ENCODE peak calls at places on chromosomes 5 and 9, in six cellular contexts. E is HepG2, S is GM12878, P is K562, V is SK-N-SH, Z is H1. R is an unnamed sample.

GRCh38 chr9:112819635-112820496 is 69.3 kb downstream of the SNX30 start:
- DNase-seq in S (peak; percentile 26), P (peak; percentile 57), E (peak; percentile 67), Z (no peak), V (peak; percentile 58), R (peak; percentile 47)

GRCh38 chr9:99000480-99001395 is 57.0 kb downstream of the COL15A1 start:
- DNase-seq in E (peak; percentile 17), P (peak; percentile 56), S (peak; percentile 23), V (peak; percentile 49), Z (no peak), R (peak; percentile 70)

GRCh38 chr9:123925820-123926219 is 4.1 kb downstream of the DENND1A start:
- DNase-seq in S (no peak), V (no peak), Z (no peak), P (no peak), E (peak; percentile 20), R (no peak)

GRCh38 chr5:152990771-152991170 is 499.7 kb upstream of the GRIA1 start:
- DNase-seq in Z (no peak), P (no peak), E (no peak), V (no peak), S (no peak), R (no peak)

GRCh38 chr9:121650220-121651013 is 1.0 kb upstream of the DAB2IP start:
- DNase-seq in E (peak; percentile 42), P (peak; percentile 28), S (no peak), Z (peak; percentile 93), V (peak; percentile 91), R (peak; percentile 62)

GRCh38 chr9:120663380-120663779 is 50.9 kb downstream of the MEGF9 start:
- DNase-seq in Z (no peak), P (no peak), S (no peak), E (no peak), V (no peak), R (no peak)

GRCh38 chr9:88952976-88953375 is 38.3 kb upstream of the S1PR3 start:
- DNase-seq in E (no peak), Z (peak; percentile 34), V (no peak), S (no peak), P (no peak), R (no peak)

GRCh38 chr5:95861858-95862561 is 39.5 kb upstream of the GLRX start:
- DNase-seq in S (no peak), E (no peak), Z (no peak), P (no peak), V (no peak), R (no peak)

GRCh38 chr9:3825724-3826123 is 299.9 kb upstream of the RFX3 start:
- DNase-seq in P (no peak), S (no peak), E (no peak), Z (no peak), V (peak; percentile 22), R (no peak)

GRCh38 chr5:158910782-158911692 is 188.7 kb downstream of the EBF1 start:
- DNase-seq in P (no peak), Z (no peak), E (no peak), V (no peak), S (no peak), R (peak; percentile 6)

GRCh38 chr5:173789031-173789920 is 98.9 kb upstream of the CPEB4 start:
- DNase-seq in E (peak; percentile 79), Z (no peak), P (no peak), V (no peak), S (no peak), R (no peak)

GRCh38 chr9:135137398-135137832 is 49.9 kb downstream of the OLFM1 start:
- DNase-seq in Z (no peak), S (no peak), V (peak; percentile 58), E (no peak), P (peak; percentile 20), R (no peak)

GRCh38 chr5:90645024-90645610 is 86.5 kb downstream of the ADGRV1 start:
- DNase-seq in V (no peak), S (no peak), E (peak; percentile 37), P (peak; percentile 82), Z (no peak), R (no peak)

GRCh38 chr5:173103411-173103810 is 40.9 kb upstream of the BNIP1 start:
- DNase-seq in V (no peak), P (no peak), E (no peak), S (no peak), Z (no peak), R (no peak)

GRCh38 chr9:91239367-91240111 is 122.2 kb downstream of the AUH start:
- DNase-seq in S (no peak), Z (no peak), P (no peak), V (no peak), E (peak; percentile 15), R (no peak)

GRCh38 chr9:36566813-36567217 is 5.9 kb upstream of the MELK start:
- DNase-seq in P (no peak), Z (no peak), E (no peak), V (no peak), S (no peak), R (peak; percentile 52)

GRCh38 chr5:173281910-173282309 is 46.3 kb downstream of the STC2 start:
- DNase-seq in E (no peak), P (peak; percentile 39), V (peak; percentile 46), S (no peak), Z (no peak), R (peak; percentile 54)

GRCh38 chr5:170681013-170681433 is 102.5 kb upstream of the GABRP start:
- DNase-seq in S (no peak), P (peak; percentile 24), E (no peak), V (peak; percentile 57), Z (peak; percentile 88), R (peak; percentile 6)

GRCh38 chr5:6411141-6411540 is 32.8 kb upstream of the MED10 start:
- DNase-seq in S (no peak), Z (no peak), P (peak; percentile 35), V (no peak), E (no peak), R (no peak)

GRCh38 chr5:103362211-103362610 is 103.6 kb downstream of the MACIR start:
- DNase-seq in E (no peak), V (no peak), P (no peak), Z (no peak), S (no peak), R (no peak)

GRCh38 chr9:35656841-35657326 is 935 bp downstream of the RMRP start:
- DNase-seq in V (no peak), P (peak; percentile 11), E (no peak), Z (no peak), S (no peak), R (no peak)

GRCh38 chr9:86682240-86682639 is 265.1 kb downstream of the GAS1 start:
- DNase-seq in V (no peak), P (no peak), S (no peak), Z (no peak), E (no peak), R (no peak)

GRCh38 chr5:149452007-149452664 is 73.0 kb upstream of the IL17B start:
- DNase-seq in Z (no peak), S (no peak), P (peak; percentile 85), V (peak; percentile 37), E (peak; percentile 98), R (no peak)

GRCh38 chr5:31453522-31453921 is 78.4 kb downstream of the DROSHA start:
- DNase-seq in Z (no peak), E (no peak), S (no peak), P (no peak), V (no peak), R (no peak)

GRCh38 chr5:39891376-39891775 is 466.6 kb upstream of the DAB2 start:
- DNase-seq in V (no peak), S (no peak), Z (no peak), E (no peak), P (no peak), R (no peak)

GRCh38 chr5:14209222-14209822 is 66.2 kb downstream of the TRIO start:
- DNase-seq in Z (no peak), S (no peak), V (no peak), E (no peak), P (no peak), R (no peak)

GRCh38 chr5:14211818-14212799 is 69.0 kb downstream of the TRIO start:
- DNase-seq in S (peak; percentile 83), V (no peak), Z (no peak), E (no peak), P (no peak), R (no peak)

GRCh38 chr5:14209836-14210235 is 66.7 kb downstream of the TRIO start:
- DNase-seq in S (no peak), E (no peak), P (no peak), V (no peak), Z (no peak), R (no peak)

GRCh38 chr5:14212838-14213237 is 69.7 kb downstream of the TRIO start:
- DNase-seq in P (no peak), S (peak; percentile 83), Z (no peak), E (peak; percentile 83), V (no peak), R (peak; percentile 43)

GRCh38 chr5:14210729-14211128 is 67.6 kb downstream of the TRIO start:
- DNase-seq in P (no peak), V (no peak), S (no peak), E (no peak), Z (no peak), R (no peak)
- H3K4me2 ChIP-seq in P (no peak overlapping the region), V (no peak overlapping the region), S (peak overlapping the region; percentile 96), E (no peak overlapping the region), Z (no peak overlapping the region), R (peak overlapping the region; percentile 7)

DNA sequence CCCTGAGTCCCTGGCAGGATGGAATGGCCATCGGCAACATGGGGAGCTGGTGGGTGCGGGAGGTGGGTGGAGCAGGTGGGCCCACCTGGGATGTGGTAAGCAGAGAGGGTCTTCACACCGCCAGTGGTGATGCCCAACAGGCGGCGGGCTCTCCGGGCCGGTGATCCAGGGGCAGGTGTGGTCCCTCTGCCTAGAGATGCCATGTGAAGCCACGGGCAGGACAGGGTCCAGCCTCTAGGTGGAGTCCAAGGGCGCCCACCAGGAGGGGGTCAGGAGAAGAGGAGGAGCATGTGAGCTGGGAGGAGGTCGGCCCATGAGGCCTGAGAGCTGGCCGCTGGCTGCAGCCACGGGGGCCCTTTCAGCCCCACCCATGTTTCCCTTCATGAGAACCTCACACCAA is 221.1 kb downstream of the FANCC start:
- DNase-seq in V (peak; percentile 69), Z (no peak), S (no peak), E (no peak), P (peak; percentile 43), R (no peak)
- TF ChIP-seq CHD2 in V (no peak), Z (no peak), S (no peak), E (no peak), P (no peak), R (no peak)

GRCh38 chr5:35316611-35317307 is 86.5 kb upstream of the PRLR start:
- DNase-seq in S (no peak), P (no peak), V (no peak), E (no peak), Z (no peak), R (no peak)

GRCh38 chr5:35324201-35324600 is 93.9 kb upstream of the PRLR start:
- DNase-seq in E (no peak), Z (no peak), S (no peak), V (no peak), P (no peak), R (no peak)

GRCh38 chr5:35320029-35320428 is 89.7 kb upstream of the PRLR start:
- DNase-seq in P (no peak), Z (no peak), S (no peak), E (no peak), V (no peak), R (no peak)

GRCh38 chr5:35317586-35317985 is 87.3 kb upstream of the PRLR start:
- DNase-seq in P (no peak), Z (no peak), S (no peak), E (no peak), V (no peak), R (no peak)

GRCh38 chr5:35319231-35320002 is 89.1 kb upstream of the PRLR start:
- DNase-seq in S (peak; percentile 96), E (no peak), V (no peak), P (no peak), Z (no peak), R (no peak)
- H3K4me2 ChIP-seq in S (peak overlapping the region; percentile 56), E (no peak overlapping the region), V (no peak overlapping the region), P (no peak overlapping the region), Z (no peak overlapping the region), R (no peak overlapping the region)

GRCh38 chr9:23665635-23666034 is 160.4 kb downstream of the ELAVL2 start:
- DNase-seq in S (no peak), E (no peak), P (no peak), V (no peak), Z (no peak), R (no peak)
- TF ChIP-seq CHD2 in S (no peak), E (no peak), P (no peak), V (no peak), Z (no peak), R (no peak)

R was measured in A549.